ENCODE peak calls at places on chromosome 15, in four cellular contexts. S is K562, A is HCT116, U is fibroblast of lung. Z is an unnamed sample.

GRCh38 chr15:67125589-67126502 is 60.4 kb downstream of the SMAD3 start:
- DNase-seq in S (peak), U (peak), A (peak), Z (peak)

GRCh38 chr15:31397851-31398661 is 71.4 kb downstream of the KLF13 start:
- DNase-seq in U (no peak), A (no peak), S (no peak), Z (no peak)

GRCh38 chr15:58793862-58794261 is 22.8 kb downstream of the MINDY2 start:
- DNase-seq in S (no peak), A (no peak), U (peak), Z (peak)

GRCh38 chr15:83064859-83065258 is 2.2 kb downstream of the BTBD1 start:
- DNase-seq in A (no peak), S (no peak), U (peak), Z (no peak)

GRCh38 chr15:71812966-71813722 is 2.8 kb downstream of the NR2E3 start:
- DNase-seq in A (no peak), U (no peak), S (no peak), Z (no peak)

GRCh38 chr15:60397772-60398445 is at the start of gene ANXA2:
- DNase-seq in A (peak), S (peak), U (peak), Z (peak)

GRCh38 chr15:89225588-89225987 is 4.2 kb upstream of the RLBP1 start:
- DNase-seq in A (no peak), U (no peak), S (no peak), Z (no peak)

GRCh38 chr15:65067334-65067644 is 502 bp downstream of the RASL12 start:
- DNase-seq in U (no peak), S (no peak), A (no peak), Z (no peak)

GRCh38 chr15:80970018-80970657 is 19.5 kb downstream of the MESD start:
- DNase-seq in S (peak), U (no peak), A (peak), Z (peak)

GRCh38 chr15:98018761-98019351 is 58.4 kb downstream of the ARRDC4 start:
- DNase-seq in A (no peak), U (no peak), S (no peak), Z (no peak)

GRCh38 chr15:96553006-96553405 is 222.5 kb downstream of the NR2F2 start:
- DNase-seq in A (no peak), U (no peak), S (no peak), Z (no peak)

GRCh38 chr15:101804375-101804774 is 1.1 kb downstream of the OR4F6 start:
- DNase-seq in S (no peak), A (no peak), U (no peak), Z (no peak)

GRCh38 chr15:83928878-83929418 is 275.0 kb downstream of the ADAMTSL3 start:
- DNase-seq in S (no peak), A (no peak), U (no peak), Z (no peak)

GRCh38 chr15:45399381-45400212 is 21.3 kb upstream of the GATM start:
- DNase-seq in U (peak), A (peak), S (peak), Z (no peak)

GRCh38 chr15:46280753-46281521 is 646.1 kb downstream of the SQOR start:
- DNase-seq in A (no peak), S (no peak), U (no peak), Z (no peak)

GRCh38 chr15:32096867-32097266 is 66.6 kb downstream of the CHRNA7 start:
- DNase-seq in S (no peak), A (no peak), U (no peak), Z (no peak)

GRCh38 chr15:36458406-36458805 is 121.0 kb upstream of the CDIN1 start:
- DNase-seq in U (peak), A (no peak), S (no peak), Z (no peak)

GRCh38 chr15:88845616-88846015 is 42.4 kb downstream of the ACAN start:
- DNase-seq in A (no peak), U (no peak), S (no peak), Z (no peak)

GRCh38 chr15:45777781-45778180 is 143.0 kb downstream of the SQOR start:
- DNase-seq in U (no peak), S (no peak), A (no peak), Z (no peak)

GRCh38 chr15:99433757-99434211 is 132.0 kb upstream of the MEF2A start:
- DNase-seq in U (no peak), A (no peak), S (no peak), Z (no peak)

GRCh38 chr15:99434506-99435137 is 131.2 kb upstream of the MEF2A start:
- DNase-seq in A (no peak), U (no peak), S (no peak), Z (no peak)

GRCh38 chr15:99431661-99432091 is 134.1 kb upstream of the MEF2A start:
- DNase-seq in U (no peak), S (no peak), A (no peak), Z (no peak)

GRCh38 chr15:99432271-99433025 is 133.3 kb upstream of the MEF2A start:
- DNase-seq in A (no peak), S (no peak), U (no peak), Z (no peak)

DNA sequence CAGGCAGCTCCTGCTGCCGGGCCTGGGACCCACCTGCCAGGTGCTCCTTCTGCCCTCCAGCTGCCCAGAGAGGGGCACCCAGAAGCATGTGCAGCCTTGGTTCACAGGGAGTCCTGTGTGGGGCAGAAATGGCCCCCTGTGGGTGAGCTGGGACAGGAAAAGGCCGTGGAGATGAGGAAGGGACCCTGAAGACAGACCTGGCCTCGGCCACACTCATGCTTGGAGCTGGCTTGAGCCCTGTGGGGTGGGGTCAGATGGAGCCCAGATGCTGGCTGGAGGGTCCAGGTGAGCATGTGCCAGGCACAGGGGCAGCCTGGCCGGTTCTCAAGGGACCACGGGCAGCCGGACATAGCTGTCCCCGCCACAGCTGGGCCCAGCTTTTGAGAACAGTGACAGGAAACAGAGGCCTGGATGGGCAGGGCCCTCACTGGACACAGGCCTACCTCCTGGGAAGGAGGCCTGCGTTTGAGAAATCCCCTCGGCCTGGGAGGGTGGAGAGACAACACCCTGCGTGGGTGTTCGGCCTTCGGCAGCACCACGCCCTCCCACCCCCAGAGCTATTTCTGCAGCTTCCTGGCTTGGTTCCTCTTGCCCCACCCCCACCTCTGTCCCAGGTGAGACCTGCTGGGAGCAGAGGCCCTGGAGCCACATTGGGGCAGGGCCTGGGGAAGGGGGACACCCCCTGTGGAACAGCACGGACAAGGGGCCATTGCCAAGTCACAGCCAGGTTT is 132.6 kb upstream of the MEF2A start:
- DNase-seq in S (peak), U (no peak), A (no peak), Z (peak)
- H3K4me3 ChIP-seq in S (no peak), U (no peak), A (no peak), Z (no peak)

DNA sequence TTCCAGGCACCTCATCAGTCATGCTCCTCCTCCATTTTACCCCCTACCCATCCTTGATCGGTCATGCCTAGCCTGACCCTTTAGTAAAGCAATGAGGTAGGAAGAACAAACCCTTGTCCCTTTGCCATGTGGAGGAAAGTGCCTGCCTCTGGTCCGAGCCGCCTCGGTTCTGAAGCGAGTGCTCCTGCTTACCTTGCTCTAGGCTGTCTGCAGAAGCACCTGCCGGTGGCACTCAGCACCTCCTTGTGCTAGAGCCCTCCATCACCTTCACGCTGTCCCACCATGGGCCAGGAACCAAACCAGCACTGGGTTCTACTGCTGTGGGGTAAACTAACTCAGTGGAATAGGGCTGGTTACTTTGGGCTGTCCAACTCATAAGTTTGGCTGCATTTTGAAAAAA is 52.6 kb downstream of the CAPN3 start:
- DNase-seq in A (no peak), U (no peak), S (no peak), Z (no peak)
- TF ChIP-seq EZH2 in A (no peak), U (no peak), S (no peak), Z (no peak)

GRCh38 chr15:74434260-74434915 is 630 bp upstream of the SEMA7A start:
- DNase-seq in U (peak), A (no peak), S (no peak), Z (no peak)
- H2AFZ ChIP-seq in U (peak), A (no peak), S (peak), Z (no peak)

DNA sequence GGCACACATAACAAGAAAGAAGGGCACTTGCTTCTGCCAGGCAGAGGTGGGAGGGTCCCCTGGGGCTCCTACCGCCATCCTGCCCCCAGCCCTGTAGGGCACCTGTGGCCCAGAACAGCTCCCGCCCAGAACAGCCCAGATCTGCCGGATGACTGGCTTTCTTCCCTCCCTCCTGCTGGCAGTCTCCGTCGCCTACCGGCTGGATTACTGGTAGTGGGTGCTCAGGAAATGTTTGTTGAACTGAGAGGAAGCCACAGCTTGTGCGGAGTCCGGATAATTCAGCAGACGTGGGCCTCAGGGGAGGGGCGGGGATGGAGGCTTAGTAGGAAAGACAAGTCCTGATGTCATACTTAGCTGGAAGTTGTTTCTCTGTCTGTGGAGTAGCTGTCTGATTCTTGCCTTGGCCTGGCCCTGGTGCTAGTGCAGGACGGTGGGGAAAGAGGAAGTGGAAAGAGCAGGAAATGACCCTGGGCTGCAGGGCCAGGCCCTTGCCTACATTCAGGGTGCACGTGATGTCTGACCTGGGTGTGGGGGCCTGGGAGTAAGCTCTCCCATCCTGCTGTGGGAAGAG is 6.7 kb downstream of the CCDC9B start:
- DNase-seq in A (no peak), S (peak), U (peak), Z (no peak)
- H3K4me3 ChIP-seq in A (no peak), S (no peak), U (no peak), Z (no peak)

GRCh38 chr15:76336254-76337046 is at the start of gene ISL2:
- DNase-seq in S (peak), A (peak), U (peak), Z (no peak)

GRCh38 chr15:76338555-76339301 is 2.2 kb downstream of the ISL2 start:
- DNase-seq in A (no peak), U (no peak), S (no peak), Z (no peak)

GRCh38 chr15:76337047-76337738 is 620 bp downstream of the ISL2 start:
- DNase-seq in U (no peak), S (peak), A (no peak), Z (no peak)

GRCh38 chr15:76339302-76340197 is 3.0 kb downstream of the ISL2 start:
- DNase-seq in U (no peak), S (no peak), A (no peak), Z (no peak)

DNA sequence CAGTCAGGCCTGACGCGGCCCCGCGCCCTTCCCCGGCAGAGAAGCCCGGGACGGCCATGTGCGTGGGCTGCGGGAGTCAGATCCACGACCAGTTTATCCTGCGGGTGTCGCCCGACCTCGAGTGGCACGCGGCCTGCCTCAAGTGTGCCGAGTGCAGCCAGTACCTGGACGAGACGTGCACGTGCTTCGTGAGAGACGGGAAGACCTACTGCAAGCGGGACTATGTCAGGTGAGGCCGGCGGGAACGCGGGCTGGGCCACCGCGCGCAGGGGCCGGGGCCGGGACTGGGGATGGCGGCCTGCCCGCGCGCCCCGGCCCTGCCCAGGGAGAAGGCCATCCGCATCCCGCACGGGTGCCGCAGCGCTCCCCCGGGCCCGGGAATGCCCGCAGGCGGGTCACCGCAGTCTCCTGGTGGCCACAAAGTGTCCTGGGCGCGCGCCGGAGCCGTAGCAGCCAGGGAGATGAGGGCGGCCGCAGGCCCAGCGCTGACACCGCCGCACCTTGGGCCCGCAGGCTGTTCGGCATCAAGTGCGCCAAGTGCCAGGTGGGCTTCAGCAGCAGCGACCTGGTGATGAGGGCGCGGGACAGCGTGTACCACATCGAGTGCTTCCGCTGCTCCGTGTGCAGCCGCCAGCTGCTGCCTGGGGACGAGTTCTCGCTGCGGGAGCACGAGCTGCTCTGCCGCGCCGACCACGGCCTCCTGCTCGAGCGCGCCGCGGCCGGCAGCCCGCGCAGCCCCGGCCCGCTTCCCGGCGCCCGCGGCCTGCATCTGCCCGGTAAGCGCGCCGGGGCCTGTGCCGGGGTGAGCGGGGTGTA is 1.4 kb downstream of the ISL2 start:
- DNase-seq in A (no peak), U (no peak), S (peak), Z (no peak)
- TF ChIP-seq EZH2 in A (no peak), U (peak), S (no peak), Z (no peak)

GRCh38 chr15:39236375-39236774 is 344.5 kb upstream of the THBS1 start:
- DNase-seq in S (no peak), A (no peak), U (no peak), Z (no peak)
- H2AFZ ChIP-seq in S (no peak), A (no peak), U (no peak), Z (no peak)

DNA sequence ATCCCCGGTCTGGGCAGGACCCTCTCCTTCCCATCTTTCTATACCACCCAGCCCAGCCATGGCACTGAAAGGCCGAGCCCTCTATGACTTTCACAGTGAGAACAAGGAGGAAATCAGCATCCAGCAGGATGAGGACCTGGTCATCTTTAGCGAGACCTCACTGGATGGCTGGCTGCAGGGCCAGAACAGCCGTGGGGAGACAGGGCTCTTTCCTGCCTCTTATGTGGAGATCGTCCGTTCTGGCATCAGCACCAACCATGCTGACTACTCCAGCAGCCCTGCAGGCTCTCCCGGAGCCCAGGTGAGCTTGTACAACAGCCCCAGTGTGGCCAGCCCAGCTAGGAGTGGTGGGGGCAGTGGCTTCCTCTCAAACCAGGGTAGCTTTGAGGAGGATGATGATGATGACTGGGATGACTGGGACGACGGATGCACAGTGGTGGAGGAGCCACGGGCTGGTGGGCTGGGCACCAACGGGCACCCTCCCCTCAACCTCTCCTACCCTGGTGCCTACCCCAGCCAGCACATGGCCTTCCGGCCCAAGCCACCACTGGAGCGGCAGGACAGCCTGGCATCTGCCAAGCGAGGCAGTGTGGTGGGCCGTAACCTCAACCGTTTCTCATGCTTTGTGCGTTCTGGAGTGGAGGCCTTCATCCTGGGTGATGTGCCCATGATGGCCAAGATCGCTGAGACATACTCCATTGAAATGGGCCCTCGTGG is 1.5 kb downstream of the SNX33 start:
- DNase-seq in A (no peak), S (no peak), U (no peak), Z (no peak)
- H3K4me3 ChIP-seq in A (peak), S (peak), U (peak), Z (peak)